ENCODE peak calls at places on chromosomes 1 and 21, in six cellular contexts. U is coronary artery, D is astrocyte of the spinal cord, M is heart left ventricle, E is endodermal cell, N is stomach. Z is an unnamed sample.

GRCh38 chr21:33334191-33334590 is 9.4 kb downstream of the IFNAR1 start:
- DNase-seq in U (no peak), D (no peak), M (no peak), E (no peak), N (no peak), Z (no peak)

GRCh38 chr1:7281821-7282220 is 489.3 kb upstream of the VAMP3 start:
- DNase-seq in U (no peak), D (peak), M (no peak), E (peak), N (no peak), Z (peak)

GRCh38 chr1:83761084-83761760 is 237.7 kb downstream of the TTLL7 start:
- DNase-seq in U (no peak), D (no peak), M (no peak), E (no peak), N (no peak), Z (no peak)

GRCh38 chr1:233641029-233641428 is 27.1 kb downstream of the KCNK1 start:
- DNase-seq in U (no peak), D (no peak), M (no peak), E (no peak), N (no peak), Z (no peak)

GRCh38 chr1:163459539-163459938 is 137.8 kb downstream of the NUF2 start:
- DNase-seq in U (no peak), D (no peak), M (no peak), E (no peak), N (no peak), Z (no peak)

GRCh38 chr1:41496080-41497055 is 11.9 kb upstream of the EDN2 start:
- DNase-seq in U (peak), D (peak), M (peak), E (peak), N (peak), Z (peak)

GRCh38 chr1:208211901-208212843 is 32.0 kb downstream of the PLXNA2 start:
- DNase-seq in U (no peak), D (no peak), M (no peak), E (no peak), N (no peak), Z (no peak)

GRCh38 chr1:185314416-185314815 is 2.6 kb downstream of the IVNS1ABP start:
- DNase-seq in U (no peak), D (no peak), M (no peak), E (no peak), N (no peak), Z (no peak)

GRCh38 chr1:91895832-91896556 is 10.0 kb upstream of the TGFBR3 start:
- DNase-seq in U (no peak), D (no peak), M (no peak), E (no peak), N (no peak), Z (no peak)

GRCh38 chr1:82991569-82991968 is 1007.4 kb downstream of the TTLL7 start:
- DNase-seq in U (no peak), D (no peak), M (no peak), E (no peak), N (no peak), Z (no peak)

GRCh38 chr1:14334336-14335176 is 263.9 kb upstream of the KAZN start:
- DNase-seq in U (no peak), D (no peak), M (no peak), E (no peak), N (no peak), Z (peak)

GRCh38 chr1:206901944-206902343 is 4.7 kb downstream of the IL24 start:
- DNase-seq in U (no peak), D (no peak), M (no peak), E (no peak), N (no peak), Z (no peak)

GRCh38 chr21:31317688-31318087 is 26.4 kb downstream of the TIAM1 start:
- DNase-seq in U (no peak), D (no peak), M (no peak), E (no peak), N (no peak), Z (no peak)
- H3K4me3 ChIP-seq in U (no peak), D (no peak), M (no peak), E (no peak), N (no peak), Z (no peak)

DNA sequence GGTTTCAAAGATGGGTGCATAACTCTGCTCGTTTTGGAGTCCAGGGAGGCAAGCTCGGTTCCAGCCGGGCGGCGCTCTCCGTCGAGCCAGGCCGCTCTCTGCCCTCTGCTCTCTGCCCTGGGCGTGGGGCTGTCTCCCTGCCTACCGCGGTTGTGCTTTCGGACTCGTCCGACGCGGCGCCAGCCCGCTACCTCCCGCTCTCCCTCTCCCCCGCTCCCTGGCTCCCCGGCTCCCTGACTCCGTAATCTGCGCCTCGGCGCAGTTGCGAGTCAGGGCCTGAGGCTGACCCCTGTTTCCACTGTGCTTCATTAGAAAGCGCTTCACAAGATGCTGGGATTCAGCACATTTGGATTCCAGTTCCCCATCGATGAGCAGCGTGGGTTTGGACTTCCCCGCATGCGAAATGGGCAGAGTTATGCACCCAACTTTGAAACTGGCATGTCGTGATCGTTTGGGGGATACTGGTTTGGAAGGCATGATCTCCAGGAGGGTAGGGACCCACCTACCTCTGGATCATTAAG is 2.3 kb downstream of the SOX13 start:
- DNase-seq in U (no peak), D (no peak), M (no peak), E (peak), N (peak), Z (peak)
- TF ChIP-seq CTCF in U (no peak), D (no peak), M (no peak), E (peak), N (no peak), Z (no peak)

GRCh38 chr21:39484711-39485264 is 33.0 kb downstream of the SH3BGR start:
- DNase-seq in U (no peak), D (no peak), M (no peak), E (no peak), N (no peak), Z (no peak)
- H3K4me3 ChIP-seq in U (no peak), D (no peak), M (no peak), E (no peak), N (no peak), Z (no peak)

DNA sequence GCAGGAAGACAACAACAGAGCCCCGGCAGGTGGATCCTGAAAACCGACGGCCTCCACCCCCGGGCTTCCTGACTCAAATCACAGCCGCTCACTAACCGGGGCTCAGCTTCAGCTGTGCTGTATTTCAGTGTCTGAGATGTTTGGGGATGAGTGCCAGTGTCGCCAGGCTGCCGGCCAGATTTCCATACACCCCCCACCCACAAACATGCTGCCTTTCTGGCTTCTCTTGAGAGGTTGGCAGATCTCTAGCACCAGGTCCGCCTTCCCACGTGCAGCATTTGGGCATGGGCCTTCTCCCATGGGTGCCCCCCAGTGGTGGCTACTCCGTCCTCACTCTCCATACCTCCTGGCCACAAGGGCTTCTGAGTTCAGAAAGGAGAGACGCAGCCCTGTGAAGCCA is 34.8 kb downstream of the KCNAB2 start:
- DNase-seq in U (no peak), D (no peak), M (peak), E (peak), N (no peak), Z (no peak)
- TF ChIP-seq CTCF in U (no peak), D (peak), M (peak), E (peak), N (no peak), Z (no peak)

DNA sequence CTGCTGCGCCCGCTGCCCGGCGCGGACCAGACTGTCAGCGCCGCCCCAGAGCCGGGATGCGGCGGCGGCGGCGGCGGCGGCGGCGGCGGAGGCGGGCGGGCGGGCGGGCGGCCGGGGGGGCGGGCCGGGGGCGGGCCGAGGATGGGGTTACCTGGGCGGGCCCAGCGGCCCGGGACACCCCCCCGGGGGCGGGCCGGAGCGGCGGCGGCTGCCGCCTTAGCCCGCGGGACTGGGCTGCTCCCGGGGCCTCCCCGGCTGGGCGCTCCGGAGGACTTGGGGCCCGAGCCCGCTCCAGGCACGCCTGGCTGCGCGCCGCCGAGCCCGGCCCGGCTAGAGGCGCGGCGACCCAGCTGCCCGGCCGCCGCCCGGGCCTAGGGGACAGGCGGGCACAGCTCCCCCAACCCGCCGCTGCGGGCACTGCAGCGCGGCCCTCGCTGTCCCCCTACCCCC is at the start of gene WNT4:
- DNase-seq in U (no peak), D (no peak), M (no peak), E (peak), N (peak), Z (peak)
- H3K4me3 ChIP-seq in U (peak), D (peak), M (peak), E (peak), N (peak), Z (peak)

GRCh38 chr1:165828581-165829329 is 1.3 kb downstream of the UCK2 start:
- DNase-seq in U (peak), D (peak), M (peak), E (peak), N (peak), Z (peak)

GRCh38 chr1:165829888-165830287 is 2.5 kb downstream of the UCK2 start:
- DNase-seq in U (no peak), D (no peak), M (no peak), E (no peak), N (no peak), Z (peak)

GRCh38 chr1:165828103-165828558 is 717 bp downstream of the UCK2 start:
- DNase-seq in U (no peak), D (no peak), M (peak), E (peak), N (peak), Z (peak)

GRCh38 chr1:165826565-165826964 is 849 bp upstream of the UCK2 start:
- DNase-seq in U (no peak), D (no peak), M (no peak), E (no peak), N (no peak), Z (no peak)

DNA sequence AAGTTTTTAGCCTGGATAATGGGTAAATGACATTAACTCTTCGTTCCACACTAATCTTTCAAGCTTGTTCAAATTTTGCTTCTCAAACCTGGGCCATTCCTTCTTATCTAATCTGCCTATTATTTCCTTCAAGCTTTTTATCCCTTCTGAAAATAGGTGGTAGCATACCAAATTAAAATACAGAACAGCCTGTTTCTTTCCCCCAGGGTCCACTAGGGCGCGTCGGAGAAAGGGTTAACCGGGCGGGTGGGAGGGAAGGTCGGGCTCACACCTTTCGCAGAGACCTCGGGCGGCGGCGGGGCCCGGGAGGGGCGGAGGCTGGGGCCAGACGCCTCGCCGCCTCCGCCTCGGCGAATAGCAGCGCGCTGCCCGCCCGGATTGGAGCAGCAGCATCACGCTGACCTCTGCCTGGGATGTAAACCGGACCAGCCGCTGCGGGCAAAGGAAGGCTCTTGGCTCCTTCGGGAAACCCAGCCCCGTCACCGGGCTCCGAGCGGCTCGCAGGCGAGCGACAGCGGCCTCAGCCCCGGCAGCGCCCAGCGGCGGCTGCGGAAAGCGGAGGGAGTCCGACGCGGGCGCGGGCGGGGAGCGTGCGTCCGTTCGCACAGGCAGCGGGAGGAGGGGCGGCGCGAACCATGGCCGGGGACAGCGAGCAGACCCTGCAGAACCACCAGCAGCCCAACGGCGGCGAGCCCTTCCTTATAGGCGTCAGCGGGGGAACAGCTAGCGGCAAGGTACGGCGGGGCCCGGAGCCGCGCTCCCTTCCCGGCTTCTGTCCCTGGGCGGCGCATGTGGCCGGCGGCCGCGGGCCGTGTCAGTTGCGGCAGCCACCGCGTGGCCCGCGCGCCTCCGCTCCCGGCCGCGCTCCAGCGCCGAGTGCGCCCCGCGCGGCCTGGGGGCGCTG is at the start of gene UCK2:
- DNase-seq in U (peak), D (peak), M (peak), E (peak), N (peak), Z (peak)
- TF ChIP-seq CTCF in U (no peak), D (no peak), M (no peak), E (peak), N (no peak), Z (no peak)